ENCODE peak calls at places on chromosomes 3 and 15, in six cellular contexts. One of them, this sample, is unnamed.

GRCh38 chr3:31305324-31305723 is 227.4 kb upstream of the STT3B start:
- DNase-seq in hepatocyte: no peak
- DNase-seq in MM.1S: no peak
- DNase-seq in neural progenitor cell: peak; percentile 39
- DNase-seq in GM23248: no peak
- DNase-seq in IMR-90: no peak
- DNase-seq in this sample: no peak

GRCh38 chr3:186180151-186180550 is 71.3 kb upstream of the ETV5 start:
- DNase-seq in hepatocyte: no peak
- DNase-seq in MM.1S: no peak
- DNase-seq in neural progenitor cell: no peak
- DNase-seq in GM23248: no peak
- DNase-seq in IMR-90: no peak
- DNase-seq in this sample: no peak

GRCh38 chr15:73982251-73982962 is 9.7 kb downstream of the STOML1 start:
- DNase-seq in hepatocyte: peak; percentile 82
- DNase-seq in MM.1S: no peak
- DNase-seq in neural progenitor cell: no peak
- DNase-seq in GM23248: peak; percentile 96
- DNase-seq in IMR-90: peak; percentile 91
- DNase-seq in this sample: no peak

GRCh38 chr3:184874709-184875644 is 63.0 kb downstream of the VPS8 start:
- DNase-seq in hepatocyte: peak; percentile 45
- DNase-seq in MM.1S: peak; percentile 74
- DNase-seq in neural progenitor cell: peak; percentile 46
- DNase-seq in GM23248: peak; percentile 53
- DNase-seq in IMR-90: peak; percentile 32
- DNase-seq in this sample: no peak

GRCh38 chr3:127589600-127590281 is 792 bp downstream of the TPRA1 start:
- DNase-seq in hepatocyte: peak; percentile 48
- DNase-seq in MM.1S: peak; percentile 20
- DNase-seq in neural progenitor cell: peak; percentile 55
- DNase-seq in GM23248: peak; percentile 70
- DNase-seq in IMR-90: no peak
- DNase-seq in this sample: no peak

GRCh38 chr15:72835289-72835890 is 51.8 kb upstream of the ADPGK start:
- DNase-seq in hepatocyte: peak; percentile 44
- DNase-seq in MM.1S: peak; percentile 60
- DNase-seq in neural progenitor cell: peak; percentile 60
- DNase-seq in GM23248: peak; percentile 17
- DNase-seq in IMR-90: no peak
- DNase-seq in this sample: no peak

GRCh38 chr3:12471228-12471627 is 13.1 kb upstream of the TSEN2 start:
- DNase-seq in hepatocyte: peak; percentile 45
- DNase-seq in MM.1S: no peak
- DNase-seq in neural progenitor cell: no peak
- DNase-seq in GM23248: no peak
- DNase-seq in IMR-90: no peak
- DNase-seq in this sample: no peak

GRCh38 chr3:104952160-104952559 is 414.5 kb upstream of the ALCAM start:
- DNase-seq in hepatocyte: no peak
- DNase-seq in MM.1S: no peak
- DNase-seq in neural progenitor cell: no peak
- DNase-seq in GM23248: peak; percentile 9
- DNase-seq in IMR-90: no peak
- DNase-seq in this sample: no peak

GRCh38 chr15:78620021-78620838 is 566 bp downstream of the CHRNA3 start:
- DNase-seq in hepatocyte: peak; percentile 56
- DNase-seq in MM.1S: no peak
- DNase-seq in neural progenitor cell: peak; percentile 84
- DNase-seq in GM23248: peak; percentile 13
- DNase-seq in IMR-90: no peak
- DNase-seq in this sample: no peak

GRCh38 chr3:187955076-187955952 is 198.6 kb upstream of the LPP start:
- DNase-seq in hepatocyte: peak; percentile 46
- DNase-seq in MM.1S: no peak
- DNase-seq in neural progenitor cell: no peak
- DNase-seq in GM23248: peak; percentile 90
- DNase-seq in IMR-90: peak; percentile 93
- DNase-seq in this sample: no peak

GRCh38 chr15:48766196-48766595 is 44.7 kb downstream of the CEP152 start:
- DNase-seq in hepatocyte: no peak
- DNase-seq in MM.1S: no peak
- DNase-seq in neural progenitor cell: no peak
- DNase-seq in GM23248: peak; percentile 34
- DNase-seq in IMR-90: peak; percentile 52
- DNase-seq in this sample: no peak

GRCh38 chr3:185813691-185814215 is 11.1 kb downstream of the IGF2BP2 start:
- DNase-seq in hepatocyte: no peak
- DNase-seq in MM.1S: no peak
- DNase-seq in neural progenitor cell: peak; percentile 37
- DNase-seq in GM23248: peak; percentile 70
- DNase-seq in IMR-90: peak; percentile 86
- DNase-seq in this sample: no peak

GRCh38 chr3:177725165-177725564 is 527.9 kb upstream of the TBL1XR1 start:
- DNase-seq in hepatocyte: no peak
- DNase-seq in MM.1S: no peak
- DNase-seq in neural progenitor cell: no peak
- DNase-seq in GM23248: no peak
- DNase-seq in IMR-90: no peak
- DNase-seq in this sample: no peak

GRCh38 chr15:27485265-27485664 is 514.3 kb downstream of the GABRG3 start:
- DNase-seq in hepatocyte: no peak
- DNase-seq in MM.1S: no peak
- DNase-seq in neural progenitor cell: no peak
- DNase-seq in GM23248: no peak
- DNase-seq in IMR-90: no peak
- DNase-seq in this sample: no peak

GRCh38 chr3:135513106-135514063 is 452.1 kb upstream of the PPP2R3A start:
- DNase-seq in hepatocyte: peak; percentile 34
- DNase-seq in MM.1S: peak; percentile 28
- DNase-seq in neural progenitor cell: no peak
- DNase-seq in GM23248: peak; percentile 42
- DNase-seq in IMR-90: peak; percentile 76
- DNase-seq in this sample: no peak

GRCh38 chr15:98174286-98174685 is 213.8 kb downstream of the ARRDC4 start:
- DNase-seq in hepatocyte: no peak
- DNase-seq in MM.1S: no peak
- DNase-seq in neural progenitor cell: no peak
- DNase-seq in GM23248: no peak
- DNase-seq in IMR-90: no peak
- DNase-seq in this sample: no peak

GRCh38 chr3:134327594-134327975 is 46.7 kb downstream of the AMOTL2 start:
- DNase-seq in hepatocyte: no peak
- DNase-seq in MM.1S: no peak
- DNase-seq in neural progenitor cell: no peak
- DNase-seq in GM23248: peak; percentile 95
- DNase-seq in IMR-90: peak; percentile 83
- DNase-seq in this sample: no peak

GRCh38 chr3:53577486-53577885 is 83.1 kb downstream of the CACNA1D start:
- DNase-seq in hepatocyte: peak; percentile 39
- DNase-seq in MM.1S: no peak
- DNase-seq in neural progenitor cell: no peak
- DNase-seq in GM23248: no peak
- DNase-seq in IMR-90: no peak
- DNase-seq in this sample: no peak

GRCh38 chr3:127613406-127613805 is 15.2 kb downstream of the MCM2 start:
- DNase-seq in hepatocyte: no peak
- DNase-seq in MM.1S: no peak
- DNase-seq in neural progenitor cell: no peak
- DNase-seq in GM23248: peak; percentile 58
- DNase-seq in IMR-90: no peak
- DNase-seq in this sample: no peak

GRCh38 chr3:195774917-195775316 is 36.8 kb downstream of the MUC4 start:
- DNase-seq in hepatocyte: peak; percentile 50
- DNase-seq in MM.1S: peak; percentile 41
- DNase-seq in neural progenitor cell: peak; percentile 64
- DNase-seq in GM23248: peak; percentile 61
- DNase-seq in IMR-90: no peak
- DNase-seq in this sample: no peak

GRCh38 chr15:77355321-77355720 is 64.6 kb downstream of the PEAK1 start:
- DNase-seq in hepatocyte: no peak
- DNase-seq in MM.1S: no peak
- DNase-seq in neural progenitor cell: no peak
- DNase-seq in GM23248: no peak
- DNase-seq in IMR-90: no peak
- DNase-seq in this sample: no peak

GRCh38 chr15:40702077-40702476 is 7.1 kb downstream of the RAD51 start:
- DNase-seq in hepatocyte: no peak
- DNase-seq in MM.1S: peak; percentile 58
- DNase-seq in neural progenitor cell: no peak
- DNase-seq in GM23248: peak; percentile 13
- DNase-seq in IMR-90: peak; percentile 28
- DNase-seq in this sample: no peak

GRCh38 chr3:40170395-40170794 is 139.1 kb upstream of the EIF1B start:
- DNase-seq in hepatocyte: no peak
- DNase-seq in MM.1S: peak; percentile 52
- DNase-seq in neural progenitor cell: no peak
- DNase-seq in GM23248: no peak
- DNase-seq in IMR-90: no peak
- DNase-seq in this sample: peak; percentile 66

GRCh38 chr3:46998121-46998851 is 18.8 kb downstream of the NBEAL2 start:
- DNase-seq in hepatocyte: peak; percentile 87
- DNase-seq in MM.1S: no peak
- DNase-seq in neural progenitor cell: peak; percentile 84
- DNase-seq in GM23248: peak; percentile 53
- DNase-seq in IMR-90: peak; percentile 18
- DNase-seq in this sample: no peak

GRCh38 chr3:9881440-9881839 is 1.4 kb upstream of the CIDEC start:
- DNase-seq in hepatocyte: no peak
- DNase-seq in MM.1S: no peak
- DNase-seq in neural progenitor cell: no peak
- DNase-seq in GM23248: no peak
- DNase-seq in IMR-90: no peak
- DNase-seq in this sample: no peak

GRCh38 chr15:58880320-58880719 is 53.2 kb downstream of the SLTM start:
- DNase-seq in hepatocyte: no peak
- DNase-seq in MM.1S: no peak
- DNase-seq in neural progenitor cell: no peak
- DNase-seq in GM23248: no peak
- DNase-seq in IMR-90: no peak
- DNase-seq in this sample: peak; percentile 13

GRCh38 chr3:190116551-190117067 is 4.1 kb downstream of the P3H2 start:
- DNase-seq in hepatocyte: no peak
- DNase-seq in MM.1S: no peak
- DNase-seq in neural progenitor cell: no peak
- DNase-seq in GM23248: peak; percentile 40
- DNase-seq in IMR-90: peak; percentile 54
- DNase-seq in this sample: no peak

GRCh38 chr3:140243536-140243935 is 308.6 kb downstream of the CLSTN2 start:
- DNase-seq in hepatocyte: no peak
- DNase-seq in MM.1S: no peak
- DNase-seq in neural progenitor cell: no peak
- DNase-seq in GM23248: no peak
- DNase-seq in IMR-90: no peak
- DNase-seq in this sample: no peak

GRCh38 chr15:93102211-93102610 is 13.2 kb upstream of the RGMA start:
- DNase-seq in hepatocyte: no peak
- DNase-seq in MM.1S: no peak
- DNase-seq in neural progenitor cell: no peak
- DNase-seq in GM23248: no peak
- DNase-seq in IMR-90: no peak
- DNase-seq in this sample: no peak

DNA sequence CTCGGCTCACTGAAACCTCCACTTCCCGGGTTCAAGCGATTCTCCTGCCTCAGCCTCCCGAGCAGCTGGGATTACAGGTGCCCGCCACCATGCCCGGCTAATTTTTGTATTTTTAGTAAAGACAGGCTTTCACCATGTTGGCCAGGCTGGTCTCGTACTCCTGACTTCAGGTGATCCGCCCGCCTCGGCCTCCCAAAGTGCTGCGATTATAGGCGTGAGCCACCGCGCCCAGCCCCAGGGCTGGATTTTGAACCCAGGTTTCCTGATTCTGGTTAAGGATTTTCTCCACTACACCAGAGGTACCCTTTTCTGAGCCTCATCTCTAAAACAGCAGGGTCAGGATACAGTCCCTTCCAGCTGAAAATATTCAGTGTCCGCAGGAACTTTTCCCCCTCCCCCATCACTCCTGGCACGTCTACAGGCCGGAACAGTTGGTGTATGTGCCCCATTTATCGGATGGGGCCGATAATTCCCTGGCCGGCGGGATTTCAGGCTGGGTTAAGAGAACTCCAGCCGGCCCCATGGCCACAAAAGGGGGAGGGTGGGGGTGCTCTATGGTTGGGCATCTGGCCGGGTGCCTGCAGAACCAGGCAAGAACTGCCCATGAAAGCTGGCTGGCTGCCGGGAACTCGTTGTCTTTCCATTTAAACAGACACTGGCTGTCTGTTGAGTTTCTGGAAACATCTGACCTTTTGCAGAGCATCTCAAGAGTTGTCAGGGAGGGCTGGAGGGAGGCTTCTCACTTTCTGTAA is 26.8 kb upstream of the SEMA4B start:
- DNase-seq in hepatocyte: peak; percentile 83
- DNase-seq in MM.1S: no peak
- DNase-seq in neural progenitor cell: no peak
- DNase-seq in GM23248: peak; percentile 45
- DNase-seq in IMR-90: no peak
- DNase-seq in this sample: no peak
- H2AFZ ChIP-seq in hepatocyte: no peak overlapping the region
- H2AFZ ChIP-seq in MM.1S: no peak overlapping the region
- H2AFZ ChIP-seq in neural progenitor cell: no peak overlapping the region
- H2AFZ ChIP-seq in GM23248: peak overlapping the region; percentile 62
- H2AFZ ChIP-seq in IMR-90: peak overlapping the region; percentile 78
- H2AFZ ChIP-seq in this sample: no peak overlapping the region

GRCh38 chr3:131901686-131902085 is 133.1 kb downstream of the CPNE4 start:
- DNase-seq in hepatocyte: no peak
- DNase-seq in MM.1S: no peak
- DNase-seq in neural progenitor cell: no peak
- DNase-seq in GM23248: peak; percentile 55
- DNase-seq in IMR-90: no peak
- DNase-seq in this sample: no peak
- H2AFZ ChIP-seq in hepatocyte: no peak overlapping the region
- H2AFZ ChIP-seq in MM.1S: no peak overlapping the region
- H2AFZ ChIP-seq in neural progenitor cell: no peak overlapping the region
- H2AFZ ChIP-seq in GM23248: peak overlapping the region; percentile 22
- H2AFZ ChIP-seq in IMR-90: no peak overlapping the region
- H2AFZ ChIP-seq in this sample: no peak overlapping the region

DNA sequence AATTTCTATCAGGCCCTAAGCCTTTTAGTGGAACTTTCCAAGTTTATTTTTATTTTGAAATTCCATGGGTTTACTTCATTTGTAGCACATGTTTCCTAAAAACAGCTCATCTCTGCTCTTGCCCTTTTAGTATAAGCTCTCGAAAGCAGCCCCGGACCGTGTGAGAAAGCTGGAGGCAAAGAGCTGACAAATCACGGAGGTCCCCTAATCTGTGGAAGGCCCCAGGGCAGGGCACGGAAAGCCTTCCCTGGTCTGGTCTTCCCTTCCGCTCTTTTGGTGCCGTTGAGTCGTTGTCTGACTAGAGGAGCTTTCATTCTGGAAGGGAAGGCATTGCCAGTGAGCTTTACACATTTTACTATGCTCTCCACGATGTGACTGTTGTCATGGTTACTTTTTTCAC is 71.8 kb downstream of the CYP19A1 start:
- DNase-seq in hepatocyte: no peak
- DNase-seq in MM.1S: no peak
- DNase-seq in neural progenitor cell: peak; percentile 13
- DNase-seq in GM23248: peak; percentile 50
- DNase-seq in IMR-90: no peak
- DNase-seq in this sample: no peak
- H2AFZ ChIP-seq in hepatocyte: peak overlapping the region; percentile 91
- H2AFZ ChIP-seq in MM.1S: no peak overlapping the region
- H2AFZ ChIP-seq in neural progenitor cell: peak overlapping the region; percentile 65
- H2AFZ ChIP-seq in GM23248: peak overlapping the region; percentile 74
- H2AFZ ChIP-seq in IMR-90: no peak overlapping the region
- H2AFZ ChIP-seq in this sample: no peak overlapping the region

GRCh38 chr15:36432162-36432561 is 147.3 kb upstream of the CDIN1 start:
- DNase-seq in hepatocyte: no peak
- DNase-seq in MM.1S: no peak
- DNase-seq in neural progenitor cell: no peak
- DNase-seq in GM23248: peak; percentile 74
- DNase-seq in IMR-90: peak; percentile 88
- DNase-seq in this sample: no peak
- H2AFZ ChIP-seq in hepatocyte: no peak overlapping the region
- H2AFZ ChIP-seq in MM.1S: no peak overlapping the region
- H2AFZ ChIP-seq in neural progenitor cell: no peak overlapping the region
- H2AFZ ChIP-seq in GM23248: peak overlapping the region; percentile 8
- H2AFZ ChIP-seq in IMR-90: no peak overlapping the region
- H2AFZ ChIP-seq in this sample: no peak overlapping the region

This sample was measured in GM12878.